ENCODE peak calls at places on chromosomes 1 and 21, in nine cellular contexts. B, X, O, M, W, C, V, D and K are unnamed samples.

GRCh38 chr1:93735722-93736121 is 54.1 kb upstream of the BCAR3 start:
- DNase-seq in V (no peak), C (peak), B (no peak), D (peak), X (no peak), W (peak), O (no peak), M (peak), K (no peak)

GRCh38 chr1:4180066-4180735 is 280.1 kb upstream of the C1orf174 start:
- DNase-seq in V (no peak), M (no peak), B (no peak), O (no peak), W (no peak), D (no peak), X (no peak), C (no peak), K (no peak)

GRCh38 chr1:46665983-46666382 is 2.2 kb downstream of the ATPAF1 start:
- DNase-seq in M (no peak), V (no peak), C (no peak), X (no peak), W (no peak), O (no peak), B (no peak), D (no peak), K (no peak)

GRCh38 chr1:17527036-17527914 is 12.2 kb upstream of the ARHGEF10L start:
- DNase-seq in X (no peak), O (no peak), M (no peak), D (peak), V (no peak), C (peak), W (no peak), B (no peak), K (no peak)

GRCh38 chr1:18480315-18481189 is at the start of gene KLHDC7A:
- DNase-seq in X (peak), O (peak), W (peak), C (peak), M (no peak), B (no peak), V (no peak), D (no peak), K (no peak)

GRCh38 chr1:204131978-204132377 is 19.9 kb downstream of the ETNK2 start:
- DNase-seq in B (no peak), V (no peak), O (no peak), W (peak), X (no peak), C (no peak), D (no peak), M (no peak), K (no peak)

GRCh38 chr1:176391621-176392020 is 71.4 kb upstream of the PAPPA2 start:
- DNase-seq in D (no peak), B (no peak), X (no peak), M (no peak), W (no peak), V (no peak), C (no peak), O (no peak), K (no peak)

GRCh38 chr21:34035619-34036354 is 37.6 kb upstream of the MRPS6 start:
- DNase-seq in X (peak), C (peak), W (no peak), V (no peak), B (no peak), D (no peak), M (no peak), O (no peak), K (no peak)

GRCh38 chr1:6489799-6490180 is 1.7 kb downstream of the PLEKHG5 start:
- DNase-seq in X (peak), O (peak), M (peak), D (peak), C (peak), W (no peak), B (peak), V (peak), K (peak)

GRCh38 chr1:58839871-58840835 is 56.3 kb upstream of the JUN start:
- DNase-seq in X (no peak), D (peak), M (peak), O (no peak), V (no peak), C (no peak), B (no peak), W (peak), K (no peak)

GRCh38 chr1:204295666-204296065 is 64.1 kb downstream of the PLEKHA6 start:
- DNase-seq in X (no peak), V (no peak), O (no peak), D (peak), W (peak), C (no peak), M (no peak), B (no peak), K (no peak)

GRCh38 chr21:41885341-41886024 is 6.3 kb upstream of the PRDM15 start:
- DNase-seq in X (no peak), C (no peak), B (no peak), V (no peak), W (no peak), O (no peak), D (no peak), M (no peak), K (no peak)

GRCh38 chr1:30908886-30909777 is 574 bp upstream of the SDC3 start:
- DNase-seq in X (no peak), D (no peak), V (no peak), M (no peak), W (no peak), C (no peak), B (no peak), O (no peak), K (no peak)

GRCh38 chr1:155938220-155938627 is 3.2 kb upstream of the RXFP4 start:
- DNase-seq in W (peak), V (no peak), D (peak), X (peak), M (peak), O (no peak), B (no peak), C (peak), K (no peak)

GRCh38 chr21:28229811-28230210 is 762.9 kb downstream of the LTN1 start:
- DNase-seq in B (no peak), X (no peak), D (peak), M (no peak), W (no peak), O (no peak), C (peak), V (no peak), K (no peak)

GRCh38 chr1:107991371-107992066 is 26.5 kb upstream of the VAV3 start:
- DNase-seq in X (no peak), B (no peak), O (no peak), C (peak), D (peak), W (no peak), M (peak), V (no peak), K (no peak)

GRCh38 chr1:23718482-23718881 is 24.8 kb upstream of the ELOA start:
- DNase-seq in D (peak), O (peak), V (no peak), B (no peak), W (no peak), C (peak), X (peak), M (no peak), K (no peak)

GRCh38 chr1:228745497-228745896 is 10.2 kb downstream of the RHOU start:
- DNase-seq in O (no peak), C (no peak), W (no peak), V (no peak), D (no peak), B (no peak), X (no peak), M (no peak), K (no peak)

GRCh38 chr1:7642781-7643180 is 128.3 kb upstream of the VAMP3 start:
- DNase-seq in B (no peak), W (no peak), M (no peak), X (no peak), D (no peak), O (no peak), V (no peak), C (no peak), K (no peak)